ENCODE peak calls at places on chromosomes 11 and 22, in nine cellular contexts. P, G, S, R, U, O, C, A and B are unnamed samples. For H3K27me3, the result is how much of the 10 kb centered on the place peaks cover.

GRCh38 chr22:23970816-23971482 is 3.3 kb downstream of the DDT start:
- DNase-seq in P (no peak), G (no peak), A (no peak), U (no peak), R (peak), C (no peak), O (no peak), S (no peak), B (no peak)

GRCh38 chr11:57787920-57788716 is 26.5 kb downstream of the CTNND1 start:
- DNase-seq in U (peak), C (no peak), P (no peak), A (no peak), S (no peak), R (no peak), O (peak), G (no peak), B (peak)

GRCh38 chr11:14424096-14424495 is 65.1 kb upstream of the RRAS2 start:
- DNase-seq in P (no peak), C (peak), G (peak), U (no peak), R (no peak), A (peak), O (no peak), S (no peak), B (no peak)

GRCh38 chr22:47618180-47618579 is 855.7 kb downstream of the TBC1D22A start:
- DNase-seq in S (no peak), U (no peak), G (no peak), A (no peak), R (no peak), O (no peak), P (no peak), C (no peak), B (no peak)

GRCh38 chr11:68584097-68584496 is 100.2 kb upstream of the GAL start:
- DNase-seq in A (peak), G (no peak), O (no peak), S (peak), C (peak), P (peak), U (peak), R (peak), B (no peak)

GRCh38 chr22:49042066-49042465 is 785.6 kb downstream of the BRD1 start:
- DNase-seq in S (no peak), C (no peak), G (no peak), R (no peak), A (no peak), U (no peak), O (no peak), P (no peak), B (no peak)

GRCh38 chr11:66607126-66607834 is 9.2 kb upstream of the RBM14 start:
- DNase-seq in G (peak), R (peak), P (no peak), C (no peak), S (no peak), A (peak), O (no peak), U (peak), B (no peak)

GRCh38 chr11:441418-442274 is at the start of gene ANO9:
- DNase-seq in A (no peak), R (peak), G (no peak), S (no peak), P (peak), O (no peak), C (peak), U (peak), B (no peak)

GRCh38 chr11:95055273-95055897 is 6.2 kb downstream of the KDM4F start:
- DNase-seq in A (no peak), R (no peak), U (no peak), P (no peak), C (no peak), S (no peak), G (no peak), O (no peak), B (no peak)

GRCh38 chr22:45159652-45160462 is 3.9 kb upstream of the NUP50 start:
- DNase-seq in S (no peak), G (peak), U (no peak), R (peak), P (no peak), A (peak), O (no peak), C (peak), B (no peak)

GRCh38 chr11:14774738-14775137 is 117.3 kb downstream of the CYP2R1 start:
- DNase-seq in G (no peak), O (no peak), R (peak), P (no peak), A (no peak), U (peak), C (peak), S (no peak), B (no peak)

GRCh38 chr11:64146036-64146943 is 19.6 kb downstream of the MACROD1 start:
- DNase-seq in U (peak), P (peak), C (peak), R (peak), S (peak), O (no peak), A (peak), G (no peak), B (peak)

GRCh38 chr11:119438599-119438998 is 15.6 kb upstream of the THY1 start:
- DNase-seq in P (no peak), C (no peak), S (no peak), U (no peak), A (no peak), O (no peak), R (no peak), G (no peak), B (no peak)

GRCh38 chr22:28935713-28936112 is 52.3 kb downstream of the ZNRF3 start:
- DNase-seq in S (no peak), G (no peak), R (no peak), P (no peak), U (no peak), A (no peak), C (no peak), O (no peak), B (no peak)

GRCh38 chr11:93059074-93059957 is 89.9 kb downstream of the MTNR1B start:
- DNase-seq in U (no peak), R (peak), C (no peak), S (no peak), O (no peak), A (peak), P (no peak), G (peak), B (no peak)

GRCh38 chr11:131534031-131534430 is 163.6 kb downstream of the NTM start:
- DNase-seq in U (no peak), G (no peak), P (no peak), R (no peak), O (no peak), S (no peak), C (no peak), A (no peak), B (no peak)

GRCh38 chr11:122673706-122674105 is 18.2 kb downstream of the UBASH3B start:
- DNase-seq in O (no peak), P (no peak), A (peak), U (no peak), G (peak), R (no peak), S (no peak), C (peak), B (no peak)

GRCh38 chr22:43272869-43273318 is 70.3 kb downstream of the SCUBE1 start:
- DNase-seq in O (no peak), P (no peak), U (no peak), A (no peak), G (no peak), R (no peak), C (no peak), S (no peak), B (no peak)

GRCh38 chr22:49768077-49768476 is 59.6 kb downstream of the BRD1 start:
- DNase-seq in U (no peak), O (no peak), G (no peak), S (no peak), P (no peak), A (no peak), R (no peak), C (no peak), B (no peak)

GRCh38 chr11:50246183-50246582 is 213.5 kb downstream of the OR4C45 start:
- DNase-seq in S (no peak), A (no peak), G (no peak), C (no peak), P (no peak), U (no peak), R (no peak), O (no peak), B (no peak)

GRCh38 chr22:46574438-46574992 is 37.1 kb upstream of the CELSR1 start:
- DNase-seq in P (no peak), C (no peak), O (no peak), G (no peak), R (no peak), U (no peak), S (no peak), A (no peak), B (no peak)

GRCh38 chr22:42064629-42065028 is 6.0 kb downstream of the NAGA start:
- DNase-seq in G (no peak), P (no peak), A (no peak), S (no peak), R (no peak), O (no peak), C (no peak), U (no peak), B (no peak)

GRCh38 chr11:23688835-23689234 is 808.0 kb upstream of the LUZP2 start:
- DNase-seq in A (peak), U (no peak), G (peak), S (no peak), P (no peak), C (peak), O (no peak), R (no peak), B (no peak)

GRCh38 chr11:60912223-60912850 is 1.6 kb upstream of the TMEM109 start:
- DNase-seq in U (no peak), A (no peak), R (no peak), O (no peak), G (no peak), S (no peak), P (no peak), C (no peak), B (no peak)

GRCh38 chr11:111982019-111982464 is 43.2 kb upstream of the DLAT start:
- DNase-seq in P (peak), A (peak), C (peak), G (peak), S (peak), O (peak), U (peak), R (peak), B (peak)

GRCh38 chr11:79087238-79087956 is 353.4 kb downstream of the TENM4 start:
- DNase-seq in P (no peak), G (peak), O (no peak), C (peak), R (peak), U (no peak), A (peak), S (peak), B (peak)

GRCh38 chr11:134460881-134461280 is 48.8 kb upstream of the B3GAT1 start:
- DNase-seq in G (no peak), P (no peak), U (no peak), A (no peak), O (no peak), S (no peak), R (no peak), C (no peak), B (no peak)

GRCh38 chr22:23772315-23773246 is at the start of gene MMP11:
- DNase-seq in P (peak), S (no peak), R (peak), G (peak), C (peak), A (peak), U (no peak), O (no peak), B (no peak)

GRCh38 chr11:69398529-69399492 is 82.7 kb upstream of the LINC01488 start:
- DNase-seq in R (peak), A (peak), P (no peak), G (peak), O (no peak), U (peak), C (no peak), S (no peak), B (peak)

GRCh38 chr22:30685178-30685577 is 9.5 kb upstream of the OSBP2 start:
- DNase-seq in P (no peak), O (no peak), C (no peak), R (no peak), G (no peak), U (no peak), S (no peak), A (no peak), B (no peak)

GRCh38 chr11:45056529-45056928 is 89.9 kb upstream of the PRDM11 start:
- DNase-seq in G (no peak), C (no peak), O (no peak), S (peak), P (no peak), A (no peak), U (no peak), R (no peak), B (no peak)

GRCh38 chr11:1389932-1390587 is at the start of gene BRSK2:
- DNase-seq in A (peak), S (no peak), C (no peak), P (no peak), G (no peak), U (no peak), R (peak), O (no peak), B (no peak)

GRCh38 chr11:11056316-11056715 is 198.5 kb upstream of the ZBED5 start:
- DNase-seq in P (no peak), G (no peak), A (no peak), C (no peak), O (no peak), U (no peak), R (no peak), S (no peak), B (no peak)
- H3K27me3 ChIP-seq in P (under half), G (under half), A (under half), C (under half), O (under half), U (under half), R (under half), S (under half), B (under half)

DNA sequence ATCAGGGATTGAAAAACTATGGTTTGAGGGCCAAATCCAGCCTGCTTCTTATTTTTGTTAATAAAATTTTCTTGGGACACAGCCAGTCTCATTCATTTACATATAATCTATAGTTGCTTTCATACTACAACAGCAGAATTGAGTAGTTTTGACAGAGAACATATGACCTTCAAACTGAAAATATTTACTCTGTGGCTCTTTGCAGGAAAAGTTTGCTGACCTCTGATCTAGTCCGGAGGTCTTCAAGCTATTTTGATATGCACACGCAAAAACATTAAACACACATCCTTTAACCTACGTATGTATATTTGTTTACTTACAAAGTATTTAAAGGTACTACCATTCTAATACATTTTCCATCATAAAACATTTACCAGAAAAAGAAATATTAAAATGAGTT is 76.5 kb upstream of the LARGE1 start:
- DNase-seq in A (no peak), S (no peak), R (no peak), G (no peak), O (no peak), P (no peak), U (no peak), C (no peak), B (no peak)
- TF ChIP-seq EZH2 in A (no peak), S (no peak), R (no peak), G (no peak), O (no peak), P (no peak), U (no peak), C (no peak), B (no peak)

GRCh38 chr22:20198527-20199319 is 47.9 kb upstream of the CCDC188 start:
- DNase-seq in O (no peak), G (no peak), S (no peak), A (no peak), P (no peak), R (peak), C (peak), U (no peak), B (no peak)
- H3K27me3 ChIP-seq in O (under half), G (under half), S (under half), A (under half), P (under half), R (under half), C (under half), U (under half), B (under half)

DNA sequence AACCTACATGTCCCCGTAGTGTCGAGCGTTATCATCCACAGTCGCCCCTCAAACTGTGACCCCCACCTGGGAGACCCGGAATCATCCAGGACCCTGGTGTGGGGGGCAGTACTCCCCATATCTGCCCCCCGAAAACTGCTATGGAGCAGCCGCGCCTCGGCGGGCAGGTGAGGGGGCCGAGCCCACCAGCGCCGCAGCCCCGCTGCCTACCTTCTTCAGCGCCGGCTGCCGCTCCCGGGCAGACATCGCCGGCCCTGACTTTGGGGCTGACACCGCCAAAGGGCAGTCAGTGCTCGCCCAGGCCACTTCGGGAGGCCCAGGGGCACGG is 825 bp downstream of the ARHGAP20 start:
- DNase-seq in P (no peak), G (no peak), O (no peak), R (no peak), U (no peak), A (no peak), C (no peak), S (no peak), B (no peak)
- TF ChIP-seq EZH2 in P (no peak), G (no peak), O (no peak), R (no peak), U (no peak), A (no peak), C (no peak), S (peak), B (no peak)

DNA sequence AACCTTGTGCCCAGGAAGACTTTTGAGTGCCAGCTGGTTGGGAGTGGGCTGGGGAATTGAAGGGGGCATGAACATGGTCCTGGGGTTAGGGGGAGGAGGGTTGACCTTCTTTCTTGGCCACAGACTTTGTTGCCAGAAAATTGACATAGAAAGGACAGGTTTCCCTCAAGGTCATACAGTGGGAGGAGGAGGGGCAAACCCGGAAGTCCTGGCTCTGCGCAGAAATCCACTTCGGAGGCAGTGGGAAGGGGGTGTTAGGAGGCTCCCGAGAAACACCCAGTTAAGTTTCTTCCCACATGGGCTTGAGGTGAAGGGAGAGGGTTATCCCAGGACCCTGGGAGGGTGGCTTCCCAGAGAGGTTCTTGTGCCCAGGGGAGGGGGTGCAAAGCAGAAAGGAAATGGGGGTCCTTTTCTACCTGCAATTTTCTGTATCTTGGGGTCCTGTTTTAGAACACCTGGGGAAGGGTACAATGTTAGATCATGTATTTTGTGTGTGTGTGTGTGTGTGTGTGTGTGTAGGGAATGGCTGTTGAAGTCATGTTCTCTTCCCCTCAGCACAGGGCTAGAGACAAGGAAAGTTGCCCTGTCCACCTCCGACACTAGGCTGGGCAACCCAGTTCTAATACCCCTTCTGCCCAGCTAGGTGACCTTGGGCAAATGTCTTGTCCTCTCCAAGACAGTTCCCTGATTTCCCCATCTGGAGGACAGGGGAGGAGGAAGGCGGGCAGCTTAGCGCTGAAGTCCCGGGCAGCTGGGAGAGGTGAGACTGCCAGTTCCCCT is 1.1 kb downstream of the PVALB start:
- DNase-seq in C (no peak), U (no peak), G (no peak), O (no peak), A (no peak), R (no peak), S (no peak), P (no peak), B (no peak)
- H3K27me3 ChIP-seq in C (half or more), U (under half), G (under half), O (under half), A (half or more), R (half or more), S (under half), P (half or more), B (half or more)

GRCh38 chr11:33977676-33978075 is 73.9 kb upstream of the CAPRIN1 start:
- DNase-seq in A (no peak), O (no peak), U (no peak), R (no peak), G (no peak), S (no peak), P (peak), C (no peak), B (no peak)

GRCh38 chr11:33984682-33985389 is 66.7 kb upstream of the CAPRIN1 start:
- DNase-seq in U (no peak), O (no peak), P (no peak), S (no peak), R (no peak), A (peak), G (no peak), C (peak), B (no peak)

GRCh38 chr11:33978376-33978775 is 73.2 kb upstream of the CAPRIN1 start:
- DNase-seq in U (no peak), R (no peak), A (no peak), C (no peak), O (no peak), P (no peak), S (no peak), G (no peak), B (no peak)

GRCh38 chr11:33982661-33983060 is 68.9 kb upstream of the CAPRIN1 start:
- DNase-seq in R (no peak), S (no peak), C (no peak), U (no peak), O (no peak), P (no peak), A (no peak), G (no peak), B (no peak)

GRCh38 chr11:33980896-33981295 is 70.6 kb upstream of the CAPRIN1 start:
- DNase-seq in U (no peak), A (no peak), G (no peak), P (no peak), R (no peak), S (no peak), C (no peak), O (no peak), B (no peak)
- TF ChIP-seq EZH2 in U (no peak), A (no peak), G (no peak), P (no peak), R (no peak), S (no peak), C (no peak), O (no peak), B (no peak)

DNA sequence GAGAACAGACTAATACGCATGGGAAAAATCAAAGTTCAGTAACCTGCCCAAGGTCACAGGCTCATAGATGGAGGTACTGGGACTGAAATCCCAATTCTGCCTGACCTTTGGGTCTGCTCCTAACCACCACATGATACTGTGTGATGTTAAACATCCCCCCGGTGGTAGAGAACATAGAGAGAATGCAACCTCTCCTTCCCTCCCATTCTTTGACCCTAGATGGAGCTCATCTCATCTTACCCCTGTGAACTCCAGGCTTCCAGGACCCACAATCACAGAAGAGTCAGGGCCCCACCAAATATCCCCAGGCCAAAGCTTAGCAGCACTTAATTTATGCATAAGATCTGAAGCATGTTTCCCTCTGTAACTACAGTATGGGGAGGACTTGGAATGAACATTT is 198.5 kb downstream of the MYO18B start:
- DNase-seq in C (no peak), G (no peak), O (no peak), S (no peak), P (no peak), U (no peak), A (no peak), R (no peak), B (no peak)
- H3K27me3 ChIP-seq in C (under half), G (under half), O (under half), S (under half), P (half or more), U (under half), A (under half), R (under half), B (under half)

GRCh38 chr11:75766449-75767227 is 1.9 kb upstream of the DGAT2 start:
- DNase-seq in U (no peak), S (no peak), P (no peak), A (no peak), R (no peak), O (no peak), C (no peak), G (no peak), B (no peak)

GRCh38 chr11:75762885-75763284 is 5.7 kb upstream of the DGAT2 start:
- DNase-seq in U (no peak), R (peak), C (no peak), S (no peak), P (no peak), O (no peak), A (peak), G (no peak), B (no peak)

GRCh38 chr11:75765116-75765515 is 3.5 kb upstream of the DGAT2 start:
- DNase-seq in A (no peak), C (no peak), S (no peak), O (no peak), P (no peak), R (no peak), U (no peak), G (no peak), B (no peak)

GRCh38 chr11:75762158-75762557 is 6.4 kb upstream of the DGAT2 start:
- DNase-seq in C (no peak), U (no peak), O (no peak), G (no peak), A (no peak), R (no peak), P (no peak), S (no peak), B (no peak)

GRCh38 chr11:75763846-75764245 is 4.7 kb upstream of the DGAT2 start:
- DNase-seq in C (no peak), S (no peak), R (no peak), A (no peak), G (no peak), O (no peak), U (no peak), P (no peak), B (no peak)
- TF ChIP-seq EZH2 in C (no peak), S (no peak), R (no peak), A (no peak), G (no peak), O (no peak), U (no peak), P (no peak), B (no peak)